ENCODE peak calls at places on chromosomes 4 and X, in seven cellular contexts. T is GM20000, J is endothelial cell, B is A549, A is left lung, G is mammary epithelial cell, V is upper lobe of left lung. N is an unnamed sample.
A peak's percentile ranks its signal among the peaks of the same experiment; 100 is the strongest.

GRCh38 chr4:78720994-78721677 is 55.0 kb upstream of the BMP2K start:
- DNase-seq in A (peak; percentile 37), T (peak; percentile 23), V (no peak), G (no peak), B (no peak), J (no peak), N (no peak)

GRCh38 chr4:128566688-128567087 is 242.8 kb upstream of the JADE1 start:
- DNase-seq in B (no peak), J (no peak), A (no peak), T (no peak), V (no peak), G (no peak), N (no peak)

GRCh38 chr4:107950746-107951540 is 19.6 kb downstream of the CYP2U1 start:
- DNase-seq in J (no peak), V (no peak), G (no peak), T (no peak), A (no peak), B (no peak), N (no peak)

GRCh38 chr4:16896871-16897270 is 1.6 kb downstream of the LDB2 start:
- DNase-seq in G (no peak), A (no peak), J (no peak), B (no peak), T (no peak), V (no peak), N (no peak)

GRCh38 chr4:83010111-83010521 is 507 bp downstream of the LIN54 start:
- DNase-seq in G (peak; percentile 33), T (no peak), J (no peak), A (no peak), B (no peak), V (no peak), N (no peak)

GRCh38 chrX:67724359-67725110 is 180.7 kb downstream of the AR start:
- DNase-seq in B (no peak), A (no peak), T (no peak), G (no peak), J (no peak), V (no peak), N (no peak)

GRCh38 chr4:157048248-157048647 is 27.7 kb upstream of the GLRB start:
- DNase-seq in V (no peak), T (no peak), B (no peak), G (no peak), A (no peak), J (no peak), N (no peak)

GRCh38 chrX:44400588-44400987 is 57.1 kb upstream of the EFHC2 start:
- DNase-seq in V (no peak), J (no peak), G (peak; percentile 95), A (peak; percentile 33), B (peak; percentile 24), T (no peak), N (no peak)

GRCh38 chr4:113435893-113436292 is 325.6 kb downstream of the CAMK2D start:
- DNase-seq in B (no peak), T (no peak), A (no peak), G (peak; percentile 96), J (no peak), V (no peak), N (no peak)

GRCh38 chrX:17414839-17415238 is 39.8 kb downstream of the NHS start:
- DNase-seq in T (no peak), A (no peak), B (no peak), G (no peak), V (no peak), J (peak; percentile 2), N (no peak)

GRCh38 chrX:33726281-33727160 is 405.6 kb downstream of the FAM47A start:
- DNase-seq in A (peak; percentile 24), T (no peak), B (no peak), V (peak; percentile 38), J (peak; percentile 3), G (no peak), N (no peak)

GRCh38 chrX:36898301-36898700 is 109.9 kb upstream of the FAM47C start:
- DNase-seq in V (no peak), J (no peak), T (peak; percentile 1), B (peak; percentile 10), A (no peak), G (peak; percentile 2), N (no peak)

GRCh38 chr4:36549256-36549655 is 267.8 kb downstream of the DTHD1 start:
- DNase-seq in V (no peak), A (no peak), B (no peak), G (no peak), T (no peak), J (no peak), N (no peak)

GRCh38 chr4:100317032-100317864 is 127.0 kb upstream of the DDIT4L start:
- DNase-seq in T (no peak), J (no peak), A (no peak), G (no peak), B (no peak), V (no peak), N (no peak)

GRCh38 chr4:71553605-71554004 is 214.8 kb downstream of the SLC4A4 start:
- DNase-seq in G (peak; percentile 12), T (peak; percentile 7), V (no peak), B (peak; percentile 39), J (no peak), A (no peak), N (no peak)

GRCh38 chr4:181592221-181592745 is 650.9 kb upstream of the TENM3 start:
- DNase-seq in V (no peak), G (no peak), J (no peak), T (no peak), A (no peak), B (no peak), N (no peak)

GRCh38 chr4:158322119-158322518 is 111.8 kb downstream of the TMEM144 start:
- DNase-seq in T (no peak), A (no peak), G (no peak), B (no peak), J (no peak), V (no peak), N (no peak)

GRCh38 chr4:37892641-37893040 is 1.8 kb downstream of the TBC1D1 start:
- DNase-seq in A (peak; percentile 52), G (no peak), T (peak; percentile 77), V (no peak), J (no peak), B (no peak), N (no peak)

GRCh38 chr4:8128096-8128856 is 30.3 kb downstream of the ABLIM2 start:
- DNase-seq in B (no peak), J (no peak), T (no peak), G (no peak), V (no peak), A (no peak), N (no peak)

GRCh38 chrX:154991039-154991438 is 31.5 kb downstream of the F8 start:
- DNase-seq in G (peak; percentile 38), A (no peak), B (no peak), J (no peak), V (no peak), T (peak; percentile 8), N (no peak)

GRCh38 chr4:133802741-133803140 is 398.8 kb downstream of the PABPC4L start:
- DNase-seq in J (no peak), B (no peak), T (no peak), A (no peak), V (no peak), G (no peak), N (no peak)

GRCh38 chrX:45424341-45424740 is 223.7 kb upstream of the DIPK2B start:
- DNase-seq in J (no peak), A (no peak), B (no peak), G (no peak), T (no peak), V (no peak), N (no peak)

GRCh38 chrX:13835825-13836224 is 18.9 kb upstream of the GPM6B start:
- DNase-seq in B (no peak), G (no peak), T (no peak), V (no peak), J (no peak), A (no peak), N (no peak)

GRCh38 chr4:161178310-161178709 is 985.5 kb downstream of the FSTL5 start:
- DNase-seq in G (no peak), A (no peak), V (no peak), T (no peak), J (no peak), B (no peak), N (no peak)

GRCh38 chr4:161172396-161173026 is 991.3 kb downstream of the FSTL5 start:
- DNase-seq in G (no peak), A (no peak), B (no peak), V (no peak), J (no peak), T (no peak), N (no peak)
- TF ChIP-seq CTCF in G (no peak), A (no peak), B (no peak), V (no peak), J (no peak), T (no peak), N (no peak)

GRCh38 chr4:149690726-149691125 is 124.9 kb downstream of the IQCM start:
- DNase-seq in B (no peak), V (no peak), J (no peak), A (no peak), G (no peak), T (no peak), N (no peak)
- TF ChIP-seq CTCF in B (no peak), V (no peak), J (peak; percentile 31), A (no peak), G (peak; percentile 22), T (no peak), N (no peak)

DNA sequence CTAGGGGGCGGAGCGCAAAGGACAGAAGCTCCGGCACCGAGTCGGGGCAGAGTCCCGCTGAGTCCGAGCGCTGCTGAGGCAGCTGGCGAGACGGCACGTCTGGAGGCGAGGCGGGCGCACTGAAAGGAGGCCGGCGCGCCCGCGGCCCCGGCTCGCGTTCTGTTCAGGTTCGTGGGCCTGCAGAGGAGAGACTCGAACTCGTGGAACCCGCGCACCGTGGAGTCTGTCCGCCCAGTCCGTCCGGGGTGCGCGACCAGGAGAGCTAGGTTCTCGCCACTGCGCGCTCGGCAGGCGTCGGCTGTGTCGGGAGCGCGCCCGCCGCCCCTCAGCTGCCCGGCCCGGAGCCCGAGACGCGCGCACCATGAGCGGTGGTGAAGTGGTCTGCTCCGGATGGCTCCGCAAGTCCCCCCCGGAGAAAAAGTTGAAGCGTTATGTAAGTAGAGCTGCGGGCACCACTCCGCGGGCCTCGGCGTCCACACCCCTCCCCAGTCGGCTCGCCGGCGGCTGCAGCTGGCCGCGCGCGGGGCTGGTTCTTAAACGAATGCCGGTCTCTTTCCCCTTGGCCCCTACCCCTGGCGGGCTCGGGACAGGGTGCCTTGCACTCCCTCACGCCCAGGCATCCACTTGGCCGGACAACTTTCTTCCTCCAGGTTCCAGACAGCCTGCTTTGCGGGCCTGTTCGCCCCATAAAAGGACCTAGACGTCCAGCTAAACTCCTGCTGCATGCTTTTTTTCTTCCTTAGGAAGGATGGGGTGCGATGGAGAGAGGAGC is at the start of gene GAB1:
- DNase-seq in T (peak; percentile 88), V (peak; percentile 93), B (peak; percentile 82), A (peak; percentile 53), J (peak; percentile 48), G (peak; percentile 82), N (no peak)
- TF ChIP-seq CTCF in T (no peak), V (peak; percentile 41), B (no peak), A (no peak), J (no peak), G (peak; percentile 29), N (no peak)

DNA sequence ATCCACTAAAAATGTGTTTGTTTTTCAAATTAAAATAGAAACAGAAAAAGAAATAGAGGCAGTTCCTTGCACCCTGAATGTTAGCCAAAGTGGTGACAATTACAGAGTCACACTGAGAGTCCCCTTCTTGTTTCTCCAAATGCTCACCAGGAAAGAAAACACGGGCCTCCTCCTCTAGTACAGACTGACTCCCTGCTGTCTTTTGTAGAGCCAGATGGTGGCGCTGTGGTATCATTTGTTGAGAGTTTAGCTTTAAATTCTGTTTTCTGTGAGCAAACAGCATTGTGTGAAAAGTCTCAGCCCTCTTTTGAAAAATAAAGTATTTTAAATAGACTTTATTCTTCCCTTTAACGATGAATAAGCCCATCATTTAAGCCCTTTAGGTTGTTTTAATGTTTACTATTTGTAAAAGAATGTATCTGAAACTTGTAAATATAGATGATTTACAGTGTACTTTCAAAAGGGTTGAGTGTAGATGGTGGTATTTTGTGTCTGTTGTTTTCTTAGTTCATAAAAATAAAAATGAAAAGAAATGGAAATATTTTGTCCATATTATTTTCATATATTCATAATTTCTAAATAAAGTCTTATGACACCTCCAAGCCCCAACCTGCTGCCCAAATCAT is 36.9 kb upstream of the ATOH1 start:
- DNase-seq in J (peak; percentile 69), B (peak; percentile 44), A (no peak), T (peak; percentile 63), G (peak; percentile 26), V (no peak), N (no peak)
- TF ChIP-seq CTCF in J (peak; percentile 92), B (peak; percentile 79), A (peak; percentile 65), T (peak; percentile 86), G (peak; percentile 90), V (peak; percentile 63), N (peak; percentile 98)